ENCODE peak calls at places on chromosomes 7 and 10, in four cellular contexts. Q is uterus, A is stomach, F is HCT116. X is an unnamed sample.

GRCh38 chr7:19051767-19052375 is 65.6 kb downstream of the TWIST1 start:
- DNase-seq in Q (no peak), A (peak; percentile 37), F (peak; percentile 31), X (no peak)

GRCh38 chr7:25025218-25025671 is 45.3 kb upstream of the OSBPL3 start:
- DNase-seq in Q (no peak), A (no peak), F (no peak), X (no peak)

GRCh38 chr7:116776610-116777289 is 85.6 kb upstream of the CAPZA2 start:
- DNase-seq in Q (no peak), A (no peak), F (peak; percentile 97), X (no peak)

GRCh38 chr10:93916257-93917063 is 22.7 kb downstream of the SLC35G1 start:
- DNase-seq in Q (no peak), A (no peak), F (peak; percentile 22), X (no peak)

GRCh38 chr7:13742719-13743640 is 246.5 kb downstream of the ETV1 start:
- DNase-seq in Q (no peak), A (peak; percentile 30), F (peak; percentile 39), X (no peak)

GRCh38 chr7:45696476-45696875 is 122.3 kb downstream of the ADCY1 start:
- DNase-seq in Q (no peak), A (peak; percentile 9), F (no peak), X (no peak)

GRCh38 chr7:40015790-40016296 is 65.8 kb downstream of the CDK13 start:
- DNase-seq in Q (no peak), A (no peak), F (no peak), X (no peak)

GRCh38 chr7:21542891-21543527 is at the start of gene DNAH11:
- DNase-seq in Q (peak; percentile 25), A (peak; percentile 28), F (no peak), X (peak; percentile 92)

GRCh38 chr10:45354261-45354660 is 19.8 kb upstream of the ALOX5 start:
- DNase-seq in Q (no peak), A (no peak), F (no peak), X (peak; percentile 74)

GRCh38 chr10:43461950-43462349 is 25.0 kb downstream of the ZNF487 start:
- DNase-seq in Q (no peak), A (no peak), F (peak; percentile 80), X (no peak)

GRCh38 chr7:15462721-15463389 is 99.0 kb downstream of the AGMO start:
- DNase-seq in Q (no peak), A (no peak), F (no peak), X (no peak)

GRCh38 chr7:154912921-154913644 is 89.8 kb downstream of the PAXIP1 start:
- DNase-seq in Q (no peak), A (no peak), F (no peak), X (no peak)

GRCh38 chr7:44103941-44104879 is at the start of gene AEBP1:
- DNase-seq in Q (peak; percentile 63), A (no peak), F (no peak), X (peak; percentile 88)

GRCh38 chr10:17737021-17737965 is 14.7 kb upstream of the TMEM236 start:
- DNase-seq in Q (no peak), A (peak; percentile 37), F (no peak), X (peak; percentile 33)

DNA sequence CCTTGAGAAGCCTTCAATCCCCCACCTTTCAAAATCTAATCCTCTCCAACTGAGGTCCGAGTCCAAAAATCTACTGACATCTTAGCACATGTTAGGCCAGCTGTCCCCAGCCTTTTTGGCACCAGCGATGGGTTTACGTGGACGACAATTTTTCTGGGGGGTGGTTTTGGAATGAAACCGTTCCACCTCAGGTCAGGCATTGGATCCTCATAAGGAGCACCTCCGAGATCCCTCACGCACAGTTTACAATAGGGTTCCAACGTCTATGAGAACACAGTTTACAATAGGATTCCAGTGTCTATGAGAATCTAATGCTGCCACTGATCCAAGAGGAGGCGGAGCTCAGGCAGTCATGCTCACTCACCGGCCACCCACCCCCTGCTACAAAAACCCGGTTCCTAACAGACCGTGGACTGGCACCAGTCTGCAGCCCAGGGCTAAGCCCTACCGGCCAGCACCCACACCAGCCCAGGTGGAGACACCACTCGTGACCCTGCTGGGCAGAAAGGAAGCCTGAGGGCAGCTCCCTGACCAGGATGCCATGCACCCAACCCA is 107.6 kb downstream of the DIP2C start:
- DNase-seq in Q (no peak), A (no peak), F (no peak), X (no peak)
- TF ChIP-seq POLR2A in Q (no peak), A (no peak), F (no peak), X (no peak)

GRCh38 chr7:47586925-47587324 is 5.0 kb upstream of the TNS3 start:
- DNase-seq in Q (no peak), A (no peak), F (no peak), X (no peak)
- H3K4me1 ChIP-seq in Q (no peaks in the 10 kb centered on the region), A (peaks cover 17% of the 10 kb centered on the region), F (peaks cover 18% of the 10 kb centered on the region), X (peaks cover 29% of the 10 kb centered on the region)

GRCh38 chr7:129751916-129752315 is 140.4 kb downstream of the NRF1 start:
- DNase-seq in Q (no peak), A (no peak), F (no peak), X (no peak)

GRCh38 chr7:129748710-129749109 is 137.2 kb downstream of the NRF1 start:
- DNase-seq in Q (no peak), A (no peak), F (no peak), X (no peak)

GRCh38 chr7:129746857-129747529 is 135.5 kb downstream of the NRF1 start:
- DNase-seq in Q (no peak), A (no peak), F (no peak), X (no peak)

GRCh38 chr7:129752760-129753159 is 141.2 kb downstream of the NRF1 start:
- DNase-seq in Q (no peak), A (no peak), F (no peak), X (no peak)

GRCh38 chr7:129750091-129750870 is 138.8 kb downstream of the NRF1 start:
- DNase-seq in Q (no peak), A (no peak), F (no peak), X (no peak)
- TF ChIP-seq POLR2A in Q (no peak), A (no peak), F (no peak), X (no peak)

GRCh38 chr7:79716329-79716728 is 262.9 kb upstream of the MAGI2 start:
- DNase-seq in Q (no peak), A (no peak), F (no peak), X (no peak)
- H3K4me1 ChIP-seq in Q (no peaks in the 10 kb centered on the region), A (no peaks in the 10 kb centered on the region), F (peaks cover 8% of the 10 kb centered on the region), X (no peaks in the 10 kb centered on the region)